ENCODE peak calls at places on chromosomes 13 and 19, in six cellular contexts. H, M, U, G, E and V are unnamed samples.

GRCh38 chr13:112885782-112886268 is 83.2 kb upstream of the MCF2L start:
- DNase-seq in H (peak), M (no peak), U (no peak), G (no peak), E (peak), V (peak)

GRCh38 chr13:109348514-109349340 is 437.7 kb downstream of the IRS2 start:
- DNase-seq in H (peak), M (no peak), U (no peak), G (no peak), E (peak), V (no peak)

GRCh38 chr13:76043882-76044281 is 407.8 kb downstream of the LMO7 start:
- DNase-seq in H (no peak), M (no peak), U (no peak), G (no peak), E (no peak), V (no peak)

GRCh38 chr19:10333758-10334339 is 520 bp upstream of the RAVER1 start:
- DNase-seq in H (peak), M (no peak), U (no peak), G (no peak), E (no peak), V (no peak)

GRCh38 chr19:5492813-5493409 is 37.7 kb downstream of the ZNRF4 start:
- DNase-seq in H (no peak), M (no peak), U (no peak), G (no peak), E (no peak), V (no peak)

GRCh38 chr13:29160862-29161261 is 340.7 kb downstream of the MTUS2 start:
- DNase-seq in H (no peak), M (no peak), U (no peak), G (no peak), E (no peak), V (no peak)

GRCh38 chr13:112885242-112885781 is 83.7 kb upstream of the MCF2L start:
- DNase-seq in H (no peak), M (no peak), U (no peak), G (no peak), E (no peak), V (no peak)

GRCh38 chr13:40794414-40795368 is 5.3 kb downstream of the SLC25A15 start:
- DNase-seq in H (no peak), M (no peak), U (no peak), G (no peak), E (no peak), V (no peak)

GRCh38 chr19:32692727-32693061 is 1.1 kb downstream of the NUDT19 start:
- DNase-seq in H (no peak), M (peak), U (no peak), G (peak), E (no peak), V (no peak)